ENCODE peak calls at places on chromosomes 4 and X, in four cellular contexts. One of them, this sample, is unnamed.
A peak's percentile ranks its signal among the peaks of the same experiment; 100 is the strongest.

GRCh38 chr4:139774759-139775487 is 109.3 kb downstream of the MGST2 start:
- DNase-seq in cardiac muscle cell: no peak
- DNase-seq in AG20443: no peak
- DNase-seq in NCI-H2029 treated with DMSO at 0.1 percent for 48 hours: peak; percentile 47
- DNase-seq in this sample: no peak

GRCh38 chrX:69093960-69094935 is 71.0 kb downstream of the PJA1 start:
- DNase-seq in cardiac muscle cell: peak; percentile 78
- DNase-seq in AG20443: peak; percentile 55
- DNase-seq in NCI-H2029 treated with DMSO at 0.1 percent for 48 hours: no peak
- DNase-seq in this sample: no peak

GRCh38 chr4:28241021-28241420 is 1380.4 kb downstream of the STIM2 start:
- DNase-seq in NCI-H2029 treated with DMSO at 0.1 percent for 48 hours: no peak
- DNase-seq in cardiac muscle cell: no peak
- DNase-seq in AG20443: no peak
- DNase-seq in this sample: no peak

GRCh38 chr4:5142726-5143125 is 91.4 kb downstream of the STK32B start:
- DNase-seq in NCI-H2029 treated with DMSO at 0.1 percent for 48 hours: no peak
- DNase-seq in cardiac muscle cell: peak; percentile 48
- DNase-seq in AG20443: peak; percentile 44
- DNase-seq in this sample: no peak

GRCh38 chr4:79201976-79202375 is 123.9 kb downstream of the NAA11 start:
- DNase-seq in NCI-H2029 treated with DMSO at 0.1 percent for 48 hours: no peak
- DNase-seq in cardiac muscle cell: no peak
- DNase-seq in AG20443: no peak
- DNase-seq in this sample: no peak

GRCh38 chrX:133649659-133650058 is 234.4 kb upstream of the GPC4 start:
- DNase-seq in cardiac muscle cell: no peak
- DNase-seq in AG20443: no peak
- DNase-seq in NCI-H2029 treated with DMSO at 0.1 percent for 48 hours: no peak
- DNase-seq in this sample: no peak

GRCh38 chrX:106863697-106864096 is 39.4 kb downstream of the RIPPLY1 start:
- DNase-seq in NCI-H2029 treated with DMSO at 0.1 percent for 48 hours: no peak
- DNase-seq in AG20443: no peak
- DNase-seq in cardiac muscle cell: no peak
- DNase-seq in this sample: no peak

GRCh38 chr4:33625762-33626161 is 2618.6 kb downstream of the ARAP2 start:
- DNase-seq in NCI-H2029 treated with DMSO at 0.1 percent for 48 hours: no peak
- DNase-seq in AG20443: no peak
- DNase-seq in cardiac muscle cell: peak; percentile 3
- DNase-seq in this sample: no peak

GRCh38 chr4:62225972-62226371 is 1025.8 kb downstream of the ADGRL3 start:
- DNase-seq in cardiac muscle cell: no peak
- DNase-seq in NCI-H2029 treated with DMSO at 0.1 percent for 48 hours: no peak
- DNase-seq in AG20443: no peak
- DNase-seq in this sample: no peak

GRCh38 chr4:185211641-185212040 is 2.2 kb downstream of the SNX25 start:
- DNase-seq in NCI-H2029 treated with DMSO at 0.1 percent for 48 hours: no peak
- DNase-seq in AG20443: no peak
- DNase-seq in cardiac muscle cell: no peak
- DNase-seq in this sample: no peak

GRCh38 chrX:70422886-70423336 is at the start of gene GDPD2:
- DNase-seq in AG20443: no peak
- DNase-seq in NCI-H2029 treated with DMSO at 0.1 percent for 48 hours: no peak
- DNase-seq in cardiac muscle cell: peak; percentile 52
- DNase-seq in this sample: no peak

GRCh38 chr4:42371306-42372063 is 25.8 kb upstream of the SHISA3 start:
- DNase-seq in AG20443: peak; percentile 21
- DNase-seq in NCI-H2029 treated with DMSO at 0.1 percent for 48 hours: peak; percentile 26
- DNase-seq in cardiac muscle cell: peak; percentile 56
- DNase-seq in this sample: no peak

GRCh38 chr4:113162089-113162488 is 112.6 kb downstream of the ANK2 start:
- DNase-seq in cardiac muscle cell: no peak
- DNase-seq in NCI-H2029 treated with DMSO at 0.1 percent for 48 hours: no peak
- DNase-seq in AG20443: no peak
- DNase-seq in this sample: no peak

GRCh38 chrX:15619053-15619772 is 18.5 kb upstream of the ACE2 start:
- DNase-seq in cardiac muscle cell: no peak
- DNase-seq in AG20443: no peak
- DNase-seq in NCI-H2029 treated with DMSO at 0.1 percent for 48 hours: no peak
- DNase-seq in this sample: peak; percentile 81

GRCh38 chr4:66028668-66029067 is 358.4 kb upstream of the EPHA5 start:
- DNase-seq in NCI-H2029 treated with DMSO at 0.1 percent for 48 hours: no peak
- DNase-seq in AG20443: no peak
- DNase-seq in cardiac muscle cell: no peak
- DNase-seq in this sample: no peak

GRCh38 chr4:164888096-164888495 is 11.1 kb downstream of the APELA start:
- DNase-seq in cardiac muscle cell: no peak
- DNase-seq in NCI-H2029 treated with DMSO at 0.1 percent for 48 hours: no peak
- DNase-seq in AG20443: no peak
- DNase-seq in this sample: no peak

GRCh38 chr4:103046416-103047290 is 27.1 kb upstream of the SLC9B1 start:
- DNase-seq in NCI-H2029 treated with DMSO at 0.1 percent for 48 hours: peak; percentile 11
- DNase-seq in cardiac muscle cell: peak; percentile 63
- DNase-seq in AG20443: peak; percentile 58
- DNase-seq in this sample: no peak

GRCh38 chrX:3384330-3384729 is 37.9 kb upstream of the MXRA5 start:
- DNase-seq in NCI-H2029 treated with DMSO at 0.1 percent for 48 hours: no peak
- DNase-seq in AG20443: peak; percentile 10
- DNase-seq in cardiac muscle cell: no peak
- DNase-seq in this sample: peak; percentile 42

GRCh38 chrX:123084797-123085196 is 99.3 kb upstream of the GRIA3 start:
- DNase-seq in cardiac muscle cell: no peak
- DNase-seq in AG20443: peak; percentile 50
- DNase-seq in NCI-H2029 treated with DMSO at 0.1 percent for 48 hours: no peak
- DNase-seq in this sample: no peak

GRCh38 chr4:153538408-153539057 is 72.4 kb downstream of the TMEM131L start:
- DNase-seq in NCI-H2029 treated with DMSO at 0.1 percent for 48 hours: no peak
- DNase-seq in AG20443: peak; percentile 47
- DNase-seq in cardiac muscle cell: no peak
- DNase-seq in this sample: no peak

GRCh38 chr4:54152846-54153600 is 53.1 kb downstream of the GSX2 start:
- DNase-seq in cardiac muscle cell: no peak
- DNase-seq in NCI-H2029 treated with DMSO at 0.1 percent for 48 hours: no peak
- DNase-seq in AG20443: peak; percentile 67
- DNase-seq in this sample: peak; percentile 73

GRCh38 chr4:139556071-139556734 is at the start of gene SETD7:
- DNase-seq in AG20443: peak; percentile 83
- DNase-seq in cardiac muscle cell: peak; percentile 72
- DNase-seq in NCI-H2029 treated with DMSO at 0.1 percent for 48 hours: peak; percentile 23
- DNase-seq in this sample: no peak

GRCh38 chrX:70455366-70456202 is 10.9 kb downstream of the DLG3 start:
- DNase-seq in AG20443: no peak
- DNase-seq in cardiac muscle cell: no peak
- DNase-seq in NCI-H2029 treated with DMSO at 0.1 percent for 48 hours: no peak
- DNase-seq in this sample: no peak

GRCh38 chrX:11465648-11466411 is 172.6 kb downstream of the AMELX start:
- DNase-seq in AG20443: no peak
- DNase-seq in cardiac muscle cell: no peak
- DNase-seq in NCI-H2029 treated with DMSO at 0.1 percent for 48 hours: no peak
- DNase-seq in this sample: no peak

GRCh38 chrX:114580336-114580735 is 3.5 kb upstream of the HTR2C start:
- DNase-seq in AG20443: no peak
- DNase-seq in NCI-H2029 treated with DMSO at 0.1 percent for 48 hours: no peak
- DNase-seq in cardiac muscle cell: peak; percentile 38
- DNase-seq in this sample: no peak

GRCh38 chrX:45164021-45164621 is 36.6 kb downstream of the DIPK2B start:
- DNase-seq in cardiac muscle cell: peak; percentile 34
- DNase-seq in NCI-H2029 treated with DMSO at 0.1 percent for 48 hours: no peak
- DNase-seq in AG20443: no peak
- DNase-seq in this sample: no peak

GRCh38 chr4:168449740-168450442 is 30.4 kb downstream of the DDX60L start:
- DNase-seq in NCI-H2029 treated with DMSO at 0.1 percent for 48 hours: no peak
- DNase-seq in cardiac muscle cell: no peak
- DNase-seq in AG20443: no peak
- DNase-seq in this sample: peak; percentile 41

GRCh38 chr4:15034071-15034764 is 31.9 kb downstream of the CPEB2 start:
- DNase-seq in AG20443: no peak
- DNase-seq in cardiac muscle cell: no peak
- DNase-seq in NCI-H2029 treated with DMSO at 0.1 percent for 48 hours: no peak
- DNase-seq in this sample: peak; percentile 82

GRCh38 chr4:92514632-92515031 is 210.9 kb downstream of the GRID2 start:
- DNase-seq in AG20443: no peak
- DNase-seq in cardiac muscle cell: peak; percentile 67
- DNase-seq in NCI-H2029 treated with DMSO at 0.1 percent for 48 hours: no peak
- DNase-seq in this sample: no peak

GRCh38 chr4:20074450-20074849 is 177.3 kb upstream of the SLIT2 start:
- DNase-seq in cardiac muscle cell: no peak
- DNase-seq in AG20443: no peak
- DNase-seq in NCI-H2029 treated with DMSO at 0.1 percent for 48 hours: no peak
- DNase-seq in this sample: no peak

GRCh38 chr4:99998062-99998880 is 48.2 kb upstream of the H2AZ1 start:
- DNase-seq in NCI-H2029 treated with DMSO at 0.1 percent for 48 hours: no peak
- DNase-seq in AG20443: peak; percentile 30
- DNase-seq in cardiac muscle cell: peak; percentile 17
- DNase-seq in this sample: no peak

GRCh38 chrX:68511255-68511654 is 12.4 kb downstream of the YIPF6 start:
- DNase-seq in cardiac muscle cell: peak; percentile 51
- DNase-seq in NCI-H2029 treated with DMSO at 0.1 percent for 48 hours: no peak
- DNase-seq in AG20443: peak; percentile 39
- DNase-seq in this sample: no peak

GRCh38 chr4:179352221-179352620 is 1910.0 kb upstream of the AGA start:
- DNase-seq in AG20443: no peak
- DNase-seq in NCI-H2029 treated with DMSO at 0.1 percent for 48 hours: no peak
- DNase-seq in cardiac muscle cell: no peak
- DNase-seq in this sample: no peak

GRCh38 chr4:184590196-184590595 is 59.1 kb downstream of the CASP3 start:
- DNase-seq in cardiac muscle cell: no peak
- DNase-seq in AG20443: peak; percentile 32
- DNase-seq in NCI-H2029 treated with DMSO at 0.1 percent for 48 hours: no peak
- DNase-seq in this sample: no peak

GRCh38 chrX:8273451-8273894 is 102.4 kb upstream of the VCX2 start:
- DNase-seq in NCI-H2029 treated with DMSO at 0.1 percent for 48 hours: no peak
- DNase-seq in cardiac muscle cell: no peak
- DNase-seq in AG20443: no peak
- DNase-seq in this sample: no peak

This sample was measured in keratinocyte.